ENCODE peak calls at places on chromosome 14, in ten cellular contexts. C is GM10248; O is activated naive CD4-positive, alpha-beta T cell treated with anti-CD3 and anti-CD28 coated beads, Interleukin-2, amount 50 U/mL, for 16 hours; V is GM19239; L is AG09309; U is uterus; H is retinal pigment epithelial cell; P is hepatocyte; G is HEK293T; Y is dorsolateral prefrontal cortex. R is an unnamed sample.
A peak's percentile ranks its signal among the peaks of the same experiment; 100 is the strongest.

GRCh38 chr14:24395609-24396580 is 2.9 kb upstream of the NYNRIN start:
- DNase-seq in Y (no peak), H (no peak), G (no peak), V (no peak), P (no peak), U (no peak), O (no peak), L (no peak), C (no peak), R (no peak)

GRCh38 chr14:101575581-101575980 is 14.3 kb downstream of the DIO3 start:
- DNase-seq in H (no peak), U (no peak), P (no peak), O (no peak), V (no peak), C (no peak), Y (no peak), G (no peak), L (no peak), R (no peak)

GRCh38 chr14:22319526-22320352 is 269.3 kb downstream of the DAD1 start:
- DNase-seq in O (peak; percentile 10), H (no peak), G (peak; percentile 30), V (peak; percentile 9), C (peak; percentile 52), Y (peak; percentile 14), U (peak; percentile 57), P (peak; percentile 80), L (peak; percentile 25), R (peak; percentile 79)

GRCh38 chr14:68103841-68104240 is 284.3 kb downstream of the RAD51B start:
- DNase-seq in C (no peak), P (no peak), Y (no peak), H (no peak), G (no peak), O (no peak), U (no peak), V (no peak), L (no peak), R (no peak)

GRCh38 chr14:83173687-83174086 is 1640.0 kb upstream of the SEL1L start:
- DNase-seq in P (no peak), L (no peak), O (no peak), V (no peak), U (no peak), Y (no peak), H (no peak), G (no peak), C (no peak), R (no peak)

GRCh38 chr14:99039316-99040041 is 232.5 kb downstream of the BCL11B start:
- DNase-seq in P (no peak), L (no peak), H (no peak), G (no peak), C (no peak), O (no peak), U (no peak), V (no peak), Y (no peak), R (peak; percentile 42)

GRCh38 chr14:70317091-70317968 is 42.2 kb downstream of the COX16 start:
- DNase-seq in P (no peak), H (no peak), Y (no peak), U (no peak), C (no peak), L (no peak), O (no peak), V (no peak), G (no peak), R (no peak)

GRCh38 chr14:46691819-46692218 is 40.2 kb upstream of the RPL10L start:
- DNase-seq in P (no peak), Y (no peak), G (no peak), O (no peak), L (no peak), H (no peak), V (no peak), U (no peak), C (no peak), R (no peak)

GRCh38 chr14:59215757-59216156 is 27.3 kb downstream of the DAAM1 start:
- DNase-seq in G (no peak), V (no peak), U (no peak), C (no peak), P (no peak), L (no peak), Y (no peak), O (no peak), H (no peak), R (no peak)

GRCh38 chr14:76998777-76999366 is 29.6 kb downstream of the IRF2BPL start:
- DNase-seq in Y (no peak), G (no peak), P (peak; percentile 78), V (no peak), U (no peak), H (no peak), L (no peak), C (no peak), O (no peak), R (no peak)

GRCh38 chr14:89427426-89428162 is 10.6 kb upstream of the FOXN3 start:
- DNase-seq in G (no peak), V (no peak), Y (no peak), U (peak; percentile 32), L (no peak), O (no peak), C (no peak), H (no peak), P (no peak), R (no peak)